ENCODE peak calls at places on chromosomes 16 and 17, in four cellular contexts. E is fibroblast of the conjunctiva, T is HTR-8/SVneo, W is A549. O is an unnamed sample.

GRCh38 chr16:76976101-76976500 is 214.9 kb upstream of the MON1B start:
- DNase-seq in E (no peak), T (no peak), W (no peak), O (no peak)

GRCh38 chr16:27745348-27745747 is 195.4 kb downstream of the KATNIP start:
- DNase-seq in E (no peak), T (no peak), W (peak), O (no peak)

GRCh38 chr17:32508926-32509325 is 22.1 kb downstream of the CDK5R1 start:
- DNase-seq in E (no peak), T (no peak), W (no peak), O (no peak)

GRCh38 chr16:89712476-89712805 is 8.3 kb downstream of the VPS9D1 start:
- DNase-seq in E (no peak), T (no peak), W (no peak), O (peak)

GRCh38 chr17:74417178-74418045 is 14.5 kb upstream of the GPRC5C start:
- DNase-seq in E (no peak), T (no peak), W (peak), O (peak)

GRCh38 chr16:55965099-55965498 is 89.9 kb upstream of the CES5A start:
- DNase-seq in E (no peak), T (no peak), W (no peak), O (no peak)

GRCh38 chr17:69524854-69525253 is 110.4 kb downstream of the MAP2K6 start:
- DNase-seq in E (no peak), T (no peak), W (no peak), O (no peak)

GRCh38 chr16:89199241-89200123 is 855 bp downstream of the SLC22A31 start:
- DNase-seq in E (no peak), T (no peak), W (no peak), O (no peak)

GRCh38 chr16:11052080-11052808 is 107.9 kb downstream of the CLEC16A start:
- DNase-seq in E (no peak), T (no peak), W (no peak), O (no peak)

GRCh38 chr16:81530296-81530721 is 85.7 kb downstream of the CMIP start:
- DNase-seq in E (no peak), T (no peak), W (no peak), O (no peak)

GRCh38 chr16:48409839-48410610 is 24.8 kb upstream of the SIAH1 start:
- DNase-seq in E (peak), T (peak), W (peak), O (peak)

GRCh38 chr16:8257561-8257960 is 332.8 kb downstream of the TMEM114 start:
- DNase-seq in E (no peak), T (no peak), W (no peak), O (no peak)

GRCh38 chr17:14261406-14261805 is 24.7 kb upstream of the CDRT15 start:
- DNase-seq in E (no peak), T (no peak), W (no peak), O (no peak)